ENCODE peak calls at places on chromosomes 3 and 15, in nine cellular contexts. E, B, P, H, L, Z, D, R and A are unnamed samples.
A peak's percentile ranks its signal among the peaks of the same experiment; 100 is the strongest.

GRCh38 chr15:32683906-32684584 is 33.8 kb upstream of the GREM1 start:
- DNase-seq in E (peak; percentile 38), B (no peak), P (no peak), H (no peak), L (peak; percentile 99), Z (peak; percentile 9), D (no peak), R (peak; percentile 78), A (no peak)

GRCh38 chr15:76932090-76932966 is 779 bp downstream of the RCN2 start:
- DNase-seq in E (no peak), B (no peak), P (no peak), H (no peak), L (no peak), Z (no peak), D (no peak), R (no peak), A (no peak)

GRCh38 chr3:127406309-127407025 is 118.6 kb upstream of the PRR20G start:
- DNase-seq in E (peak; percentile 8), B (no peak), P (no peak), H (peak; percentile 40), L (no peak), Z (peak; percentile 16), D (no peak), R (no peak), A (no peak)

GRCh38 chr3:99972380-99973104 is 141.8 kb downstream of the FILIP1L start:
- DNase-seq in E (no peak), B (no peak), P (no peak), H (no peak), L (no peak), Z (no peak), D (no peak), R (no peak), A (no peak)

GRCh38 chr3:177624523-177625495 is 427.5 kb upstream of the TBL1XR1 start:
- DNase-seq in E (no peak), B (no peak), P (no peak), H (no peak), L (no peak), Z (no peak), D (no peak), R (no peak), A (no peak)

GRCh38 chr3:125200731-125201139 is 11.8 kb downstream of the SLC12A8 start:
- DNase-seq in E (no peak), B (no peak), P (no peak), H (no peak), L (no peak), Z (no peak), D (no peak), R (no peak), A (no peak)

GRCh38 chr3:49601358-49602048 is 47.2 kb downstream of the BSN start:
- DNase-seq in E (no peak), B (no peak), P (no peak), H (no peak), L (no peak), Z (no peak), D (no peak), R (no peak), A (no peak)

GRCh38 chr3:104846270-104846669 is 520.4 kb upstream of the ALCAM start:
- DNase-seq in E (no peak), B (no peak), P (no peak), H (no peak), L (peak; percentile 54), Z (no peak), D (no peak), R (no peak), A (no peak)

GRCh38 chr3:194549853-194550252 is 63.1 kb upstream of the ATP13A3 start:
- DNase-seq in E (no peak), B (no peak), P (no peak), H (no peak), L (no peak), Z (no peak), D (no peak), R (no peak), A (no peak)

GRCh38 chr3:194543550-194543949 is 56.7 kb upstream of the ATP13A3 start:
- DNase-seq in E (no peak), B (no peak), P (no peak), H (no peak), L (no peak), Z (no peak), D (no peak), R (no peak), A (no peak)

GRCh38 chr3:194552327-194552949 is 65.6 kb upstream of the ATP13A3 start:
- DNase-seq in E (no peak), B (no peak), P (no peak), H (no peak), L (no peak), Z (no peak), D (no peak), R (no peak), A (no peak)

GRCh38 chr3:194547042-194547441 is 60.2 kb upstream of the ATP13A3 start:
- DNase-seq in E (no peak), B (no peak), P (no peak), H (no peak), L (no peak), Z (no peak), D (no peak), R (no peak), A (no peak)

DNA sequence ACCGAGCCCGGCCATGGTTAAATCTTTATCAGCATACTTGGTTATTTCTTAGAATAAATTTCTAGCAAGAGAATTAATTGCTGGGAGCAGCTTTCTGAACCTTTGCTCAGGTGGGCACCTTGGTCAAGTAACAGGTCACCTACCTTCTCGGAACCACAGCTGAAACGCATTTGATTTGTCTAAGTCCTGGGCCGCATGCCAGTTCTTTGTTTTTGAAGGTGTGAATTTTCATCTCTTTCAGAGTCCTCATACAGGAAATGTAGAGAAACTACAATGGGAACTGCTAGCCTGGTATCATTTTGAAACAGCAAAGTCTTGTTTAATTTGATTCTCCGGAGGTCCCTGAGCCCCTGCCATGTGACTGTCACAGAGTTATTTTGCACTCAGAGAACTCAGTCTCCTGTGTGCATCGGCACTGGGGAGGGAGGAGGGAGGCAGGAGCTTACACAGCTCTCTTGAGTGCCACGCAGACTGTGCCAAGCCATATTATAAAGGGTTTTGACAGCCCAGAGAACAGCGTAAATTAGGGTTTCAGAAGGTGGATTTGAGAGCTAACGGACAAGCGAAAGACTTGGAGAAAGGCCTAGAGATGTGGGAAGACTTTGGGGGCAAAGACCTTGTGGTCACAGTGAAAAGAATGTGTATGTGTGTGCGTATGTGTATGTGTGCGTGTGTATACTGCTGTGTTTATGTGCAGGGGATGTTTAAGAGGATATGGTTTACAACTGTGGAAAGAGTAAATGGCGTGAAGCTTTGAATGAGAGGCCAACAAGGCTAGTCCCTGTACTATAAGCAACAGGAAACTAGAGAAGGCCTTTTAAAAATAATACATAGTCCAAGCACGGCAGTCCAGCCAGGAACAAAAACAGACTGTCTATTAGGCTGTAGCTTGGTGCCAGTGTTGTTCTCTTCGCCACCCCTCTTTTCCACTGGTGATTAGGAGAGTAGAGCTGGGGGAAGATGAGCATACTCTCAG is 61.8 kb upstream of the ATP13A3 start:
- DNase-seq in E (no peak), B (no peak), P (no peak), H (no peak), L (peak; percentile 68), Z (no peak), D (no peak), R (no peak), A (no peak)
- H3K27ac ChIP-seq in E (no peak overlapping the region), B (no peak overlapping the region), P (no peak overlapping the region), H (no peak overlapping the region), L (no peak overlapping the region), Z (no peak overlapping the region), D (no peak overlapping the region), R (no peak overlapping the region), A (no peak overlapping the region)

GRCh38 chr3:194077602-194078001 is 58.3 kb upstream of the HES1 start:
- DNase-seq in E (no peak), B (no peak), P (no peak), H (no peak), L (no peak), Z (no peak), D (no peak), R (no peak), A (no peak)
- H3K27ac ChIP-seq in E (no peak overlapping the region), B (no peak overlapping the region), P (no peak overlapping the region), H (no peak overlapping the region), L (no peak overlapping the region), Z (no peak overlapping the region), D (no peak overlapping the region), R (no peak overlapping the region), A (no peak overlapping the region)

GRCh38 chr3:38521391-38521987 is 25.3 kb downstream of the EXOG start:
- DNase-seq in E (no peak), B (peak; percentile 66), P (no peak), H (no peak), L (peak; percentile 40), Z (peak; percentile 77), D (peak; percentile 64), R (no peak), A (no peak)

GRCh38 chr3:38519000-38519399 is 22.9 kb downstream of the EXOG start:
- DNase-seq in E (no peak), B (no peak), P (no peak), H (no peak), L (peak; percentile 22), Z (no peak), D (no peak), R (no peak), A (no peak)

GRCh38 chr3:38522002-38522401 is 25.9 kb downstream of the EXOG start:
- DNase-seq in E (no peak), B (no peak), P (no peak), H (no peak), L (no peak), Z (no peak), D (no peak), R (no peak), A (no peak)

GRCh38 chr3:38516669-38517068 is 20.5 kb downstream of the EXOG start:
- DNase-seq in E (no peak), B (no peak), P (no peak), H (no peak), L (no peak), Z (no peak), D (no peak), R (no peak), A (no peak)

DNA sequence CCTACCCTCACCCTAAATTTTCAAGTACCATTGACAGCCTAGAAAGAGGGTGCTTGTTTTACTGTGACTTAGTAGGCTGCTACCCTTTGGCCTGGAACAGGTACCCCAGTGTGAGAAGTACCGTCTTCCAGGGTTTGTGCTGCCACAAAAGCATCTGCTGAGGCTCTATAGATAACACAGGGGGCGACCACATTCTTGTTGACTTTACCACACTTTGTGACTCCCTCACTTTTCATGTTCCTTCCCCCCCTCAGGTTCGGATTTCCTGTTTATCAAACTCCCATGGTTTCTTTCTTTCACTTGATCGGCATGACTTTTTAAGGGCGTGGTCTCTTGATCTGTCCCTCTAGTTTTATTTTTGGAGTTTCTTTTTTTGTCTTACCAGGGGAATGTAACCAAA is 23.5 kb downstream of the EXOG start:
- DNase-seq in E (no peak), B (peak; percentile 28), P (no peak), H (no peak), L (no peak), Z (no peak), D (no peak), R (no peak), A (no peak)
- H3K27ac ChIP-seq in E (no peak overlapping the region), B (no peak overlapping the region), P (no peak overlapping the region), H (no peak overlapping the region), L (no peak overlapping the region), Z (no peak overlapping the region), D (no peak overlapping the region), R (no peak overlapping the region), A (no peak overlapping the region)

GRCh38 chr3:59424268-59425010 is 374.6 kb upstream of the CFAP20DC start:
- DNase-seq in E (no peak), B (no peak), P (no peak), H (no peak), L (peak; percentile 91), Z (no peak), D (no peak), R (peak; percentile 82), A (no peak)

GRCh38 chr3:59425942-59426341 is 376.1 kb upstream of the CFAP20DC start:
- DNase-seq in E (no peak), B (no peak), P (no peak), H (no peak), L (no peak), Z (no peak), D (no peak), R (no peak), A (no peak)

GRCh38 chr3:59423707-59424106 is 373.9 kb upstream of the CFAP20DC start:
- DNase-seq in E (no peak), B (no peak), P (no peak), H (no peak), L (no peak), Z (no peak), D (no peak), R (no peak), A (no peak)

GRCh38 chr3:59426851-59427565 is 377.2 kb upstream of the CFAP20DC start:
- DNase-seq in E (peak; percentile 57), B (no peak), P (no peak), H (no peak), L (peak; percentile 93), Z (no peak), D (no peak), R (peak; percentile 90), A (no peak)

GRCh38 chr3:59425371-59425770 is 375.5 kb upstream of the CFAP20DC start:
- DNase-seq in E (no peak), B (no peak), P (no peak), H (no peak), L (peak; percentile 93), Z (no peak), D (no peak), R (peak; percentile 54), A (no peak)
- H3K27ac ChIP-seq in E (no peak overlapping the region), B (no peak overlapping the region), P (no peak overlapping the region), H (no peak overlapping the region), L (peak overlapping the region; percentile 86), Z (no peak overlapping the region), D (no peak overlapping the region), R (peak overlapping the region; percentile 67), A (no peak overlapping the region)